ENCODE peak calls at places on chromosomes 4 and X, in four cellular contexts. I is WERI-Rb-1, Y is tibial artery, C is brain pericyte. O is an unnamed sample.

GRCh38 chrX:38804481-38805293 is 3.4 kb downstream of the MID1IP1 start:
- DNase-seq in C (no peak), I (peak), Y (peak), O (no peak)

GRCh38 chr4:29002151-29002550 is 1718.0 kb upstream of the PCDH7 start:
- DNase-seq in Y (no peak), I (no peak), C (no peak), O (no peak)

GRCh38 chr4:153318696-153319320 is 25.7 kb upstream of the MND1 start:
- DNase-seq in Y (no peak), I (peak), C (peak), O (no peak)

GRCh38 chr4:92334716-92335350 is 31.1 kb downstream of the GRID2 start:
- DNase-seq in I (no peak), Y (no peak), C (no peak), O (no peak)

GRCh38 chr4:41257257-41257900 is 651 bp downstream of the UCHL1 start:
- DNase-seq in I (peak), Y (peak), C (no peak), O (no peak)

GRCh38 chr4:138062929-138063328 is 179.2 kb downstream of the SLC7A11 start:
- DNase-seq in C (no peak), Y (no peak), I (no peak), O (no peak)

GRCh38 chrX:129472116-129472515 is 51.2 kb downstream of the SMARCA1 start:
- DNase-seq in Y (no peak), C (no peak), I (no peak), O (no peak)

GRCh38 chr4:112895785-112896184 is 153.7 kb upstream of the ANK2 start:
- DNase-seq in Y (no peak), I (peak), C (no peak), O (no peak)

GRCh38 chr4:185570727-185571126 is 35.4 kb upstream of the PDLIM3 start:
- DNase-seq in I (no peak), Y (no peak), C (no peak), O (no peak)

GRCh38 chr4:170259631-170260153 is 169.9 kb upstream of the AADAT start:
- DNase-seq in Y (peak), C (peak), I (peak), O (peak)

GRCh38 chrX:107714196-107714811 is 61.3 kb downstream of the TSC22D3 start:
- DNase-seq in I (no peak), Y (no peak), C (no peak), O (no peak)

GRCh38 chr4:101597204-101597603 is 193.3 kb upstream of the BANK1 start:
- DNase-seq in I (peak), C (no peak), Y (no peak), O (no peak)

GRCh38 chrX:40947276-40947675 is 138.0 kb upstream of the USP9X start:
- DNase-seq in Y (no peak), C (no peak), I (no peak), O (no peak)

GRCh38 chr4:11470709-11471441 is 42.2 kb upstream of the HS3ST1 start:
- DNase-seq in I (no peak), C (no peak), Y (no peak), O (no peak)

GRCh38 chr4:112511294-112512118 is 4.5 kb downstream of the NEUROG2 start:
- DNase-seq in Y (no peak), I (no peak), C (no peak), O (no peak)

GRCh38 chrX:122579036-122579435 is 605.0 kb upstream of the GRIA3 start:
- DNase-seq in Y (no peak), I (no peak), C (no peak), O (no peak)

GRCh38 chr4:955161-955921 is 18.0 kb downstream of the DGKQ start:
- DNase-seq in I (no peak), Y (peak), C (no peak), O (no peak)

GRCh38 chrX:21948897-21949578 is 8.5 kb downstream of the SMS start:
- DNase-seq in I (no peak), C (no peak), Y (no peak), O (no peak)

GRCh38 chr4:90979551-90979950 is 852.4 kb downstream of the CCSER1 start:
- DNase-seq in Y (no peak), C (no peak), I (no peak), O (peak)

GRCh38 chrX:25721564-25721963 is 416.6 kb upstream of the MAGEB18 start:
- DNase-seq in C (no peak), I (no peak), Y (no peak), O (no peak)

GRCh38 chrX:134746379-134746723 is 88.1 kb upstream of the PLAC1 start:
- DNase-seq in C (no peak), Y (no peak), I (no peak), O (no peak)

GRCh38 chr4:122819708-122820449 is 6.8 kb upstream of the FGF2 start:
- DNase-seq in Y (no peak), C (no peak), I (no peak), O (no peak)

GRCh38 chrX:25202827-25203226 is 187.1 kb upstream of the ARX start:
- DNase-seq in I (no peak), Y (no peak), C (no peak), O (no peak)

GRCh38 chr4:123449780-123450179 is 53.2 kb downstream of the SPRY1 start:
- DNase-seq in Y (no peak), I (no peak), C (no peak), O (no peak)

GRCh38 chrX:119004920-119005524 is 30.6 kb downstream of the LONRF3 start:
- DNase-seq in I (peak), Y (peak), C (no peak), O (peak)

GRCh38 chrX:154833746-154834274 is 652 bp downstream of the SMIM9 start:
- DNase-seq in I (no peak), C (no peak), Y (no peak), O (no peak)